ENCODE peak calls at places on chromosomes 13 and 19, in five cellular contexts. C is tibial artery, G is heart right ventricle, A is pancreas, F is fibroblast of the aortic adventitia. Y is an unnamed sample.

GRCh38 chr13:29810898-29811297 is 39.5 kb downstream of the UBL3 start:
- DNase-seq in C (no peak), G (no peak), A (no peak), F (no peak), Y (no peak)

GRCh38 chr13:30737511-30738342 is 2.4 kb downstream of the ALOX5AP start:
- DNase-seq in C (no peak), G (no peak), A (no peak), F (no peak), Y (no peak)

GRCh38 chr19:57701625-57702024 is 7.4 kb downstream of the ZNF154 start:
- DNase-seq in C (no peak), G (no peak), A (no peak), F (no peak), Y (no peak)

GRCh38 chr19:48480151-48480475 is 10.9 kb downstream of the CYTH2 start:
- DNase-seq in C (peak), G (peak), A (no peak), F (peak), Y (no peak)

GRCh38 chr13:113454936-113455335 is 1.6 kb upstream of the ADPRHL1 start:
- DNase-seq in C (no peak), G (no peak), A (no peak), F (no peak), Y (no peak)

GRCh38 chr13:46542833-46543232 is 10.1 kb upstream of the LRCH1 start:
- DNase-seq in C (no peak), G (no peak), A (no peak), F (no peak), Y (no peak)

GRCh38 chr19:17847538-17848366 is at the start of gene JAK3:
- DNase-seq in C (no peak), G (peak), A (no peak), F (peak), Y (no peak)

GRCh38 chr13:79393564-79394249 is 12.3 kb downstream of the RBM26 start:
- DNase-seq in C (no peak), G (no peak), A (no peak), F (no peak), Y (peak)

GRCh38 chr13:105982219-105982618 is 553.2 kb downstream of the EFNB2 start:
- DNase-seq in C (no peak), G (no peak), A (no peak), F (no peak), Y (no peak)

GRCh38 chr13:31947105-31947504 is 84.5 kb upstream of the FRY start:
- DNase-seq in C (no peak), G (no peak), A (no peak), F (no peak), Y (no peak)

GRCh38 chr19:21586341-21587116 is 81.1 kb downstream of the ZNF429 start:
- DNase-seq in C (no peak), G (no peak), A (peak), F (no peak), Y (no peak)

GRCh38 chr13:54210397-54211050 is 1181.9 kb downstream of the OLFM4 start:
- DNase-seq in C (no peak), G (no peak), A (no peak), F (no peak), Y (no peak)

GRCh38 chr19:29671393-29672076 is 6.3 kb downstream of the PLEKHF1 start:
- DNase-seq in C (peak), G (peak), A (no peak), F (peak), Y (no peak)

GRCh38 chr13:93230466-93230865 is 3.9 kb downstream of the GPC6 start:
- DNase-seq in C (no peak), G (no peak), A (no peak), F (peak), Y (no peak)

GRCh38 chr13:100536643-100537180 is 51.9 kb downstream of the GGACT start:
- DNase-seq in C (no peak), G (no peak), A (no peak), F (no peak), Y (no peak)

GRCh38 chr19:11642902-11643301 is 45.6 kb downstream of the ZNF627 start:
- DNase-seq in C (no peak), G (no peak), A (no peak), F (no peak), Y (no peak)

GRCh38 chr19:42762782-42763181 is 2.7 kb downstream of the PSG8 start:
- DNase-seq in C (no peak), G (no peak), A (no peak), F (peak), Y (no peak)

GRCh38 chr19:35013820-35014754 is 14.0 kb downstream of the GRAMD1A start:
- DNase-seq in C (no peak), G (no peak), A (peak), F (no peak), Y (no peak)

GRCh38 chr19:33670398-33670797 is 48.6 kb downstream of the CHST8 start:
- DNase-seq in C (no peak), G (no peak), A (no peak), F (no peak), Y (no peak)

GRCh38 chr13:46676378-46676725 is 120.6 kb downstream of the ESD start:
- DNase-seq in C (no peak), G (no peak), A (no peak), F (no peak), Y (no peak)

GRCh38 chr13:75566658-75567057 is 17.1 kb downstream of the UCHL3 start:
- DNase-seq in C (no peak), G (no peak), A (no peak), F (peak), Y (peak)

GRCh38 chr13:114281351-114282142 is at the start of gene UPF3A:
- DNase-seq in C (peak), G (peak), A (peak), F (peak), Y (peak)

GRCh38 chr13:51959773-51960172 is 51.5 kb downstream of the ATP7B start:
- DNase-seq in C (no peak), G (no peak), A (no peak), F (no peak), Y (no peak)

GRCh38 chr13:79448413-79448812 is 32.5 kb upstream of the NDFIP2 start:
- DNase-seq in C (no peak), G (no peak), A (no peak), F (no peak), Y (no peak)

DNA sequence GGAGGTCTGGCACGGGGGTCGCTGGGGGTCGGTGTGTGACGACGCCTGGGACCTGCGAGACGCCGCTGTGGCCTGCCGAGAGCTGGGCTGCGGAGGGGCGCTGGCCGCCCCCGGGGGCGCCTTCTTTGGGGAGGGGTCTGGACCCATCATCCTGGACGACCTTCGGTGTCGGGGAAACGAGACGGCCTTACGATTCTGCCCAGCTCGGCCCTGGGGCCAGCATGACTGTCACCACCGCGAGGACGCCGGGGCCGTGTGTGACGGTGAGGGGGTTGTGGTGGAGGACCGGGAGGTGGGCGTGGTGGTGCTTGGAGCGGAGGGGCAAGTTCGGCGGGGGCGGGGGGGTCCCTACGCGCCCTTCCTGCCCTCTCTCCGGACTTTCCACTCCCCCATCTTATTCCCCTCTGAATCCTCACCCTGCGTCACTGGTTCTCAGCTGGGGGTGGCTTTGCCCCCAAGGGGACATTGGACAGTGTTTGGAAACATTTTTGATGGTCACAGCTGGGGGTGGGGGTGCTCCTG is 5.5 kb downstream of the SSC5D start:
- DNase-seq in C (no peak), G (no peak), A (no peak), F (no peak), Y (no peak)
- H3K4me3 ChIP-seq in C (peak), G (peak), A (no peak), F (peak), Y (no peak)

GRCh38 chr13:20990910-20991525 is 70.4 kb downstream of the LATS2 start:
- DNase-seq in C (no peak), G (no peak), A (no peak), F (no peak), Y (no peak)
- TF ChIP-seq CTCF in C (no peak), G (no peak), A (no peak), F (no peak), Y (no peak)

GRCh38 chr19:4369888-4370260 is 26.5 kb downstream of the MPND start:
- DNase-seq in C (peak), G (no peak), A (no peak), F (no peak), Y (no peak)
- H3K4me3 ChIP-seq in C (no peak), G (peak), A (no peak), F (no peak), Y (no peak)

GRCh38 chr19:54138777-54139256 is 1.3 kb downstream of the CNOT3 start:
- DNase-seq in C (no peak), G (no peak), A (no peak), F (no peak), Y (no peak)

GRCh38 chr19:54136864-54137113 is 773 bp upstream of the CNOT3 start:
- DNase-seq in C (no peak), G (no peak), A (no peak), F (no peak), Y (no peak)

GRCh38 chr19:54136086-54136863 is 1.3 kb upstream of the CNOT3 start:
- DNase-seq in C (no peak), G (no peak), A (no peak), F (peak), Y (no peak)

GRCh38 chr19:54137114-54137912 is at the start of gene CNOT3:
- DNase-seq in C (peak), G (peak), A (peak), F (peak), Y (peak)

GRCh38 chr19:54137913-54138776 is 583 bp downstream of the CNOT3 start:
- DNase-seq in C (no peak), G (no peak), A (no peak), F (no peak), Y (no peak)
- TF ChIP-seq CTCF in C (no peak), G (peak), A (no peak), F (peak), Y (no peak)

DNA sequence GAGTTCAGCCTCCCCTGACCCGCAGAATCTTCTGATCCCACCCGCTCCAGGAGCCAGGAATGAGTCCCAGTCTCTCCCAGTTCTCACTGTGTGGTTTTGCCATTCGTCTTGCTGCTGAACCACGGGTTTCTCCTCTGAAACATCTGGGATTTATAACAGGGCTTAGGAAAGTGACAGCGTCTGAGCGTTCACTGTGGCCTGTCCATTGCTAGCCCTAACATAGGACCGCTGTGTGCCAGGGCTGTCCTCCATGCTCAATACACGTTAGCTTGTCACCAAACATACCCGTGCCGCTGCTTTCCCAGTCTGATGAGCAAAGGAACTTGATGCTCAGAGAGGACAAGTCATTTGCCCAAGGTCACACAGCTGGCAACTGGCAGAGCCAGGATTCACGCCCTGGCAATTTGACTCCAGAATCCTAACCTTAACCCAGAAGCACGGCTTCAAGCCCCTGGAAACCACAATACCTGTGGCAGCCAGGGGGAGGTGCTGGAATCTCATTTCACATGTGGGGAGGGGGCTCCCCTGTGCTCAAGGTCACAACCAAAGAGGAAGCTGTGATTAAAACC is 1.1 kb upstream of the APOE start:
- DNase-seq in C (no peak), G (no peak), A (no peak), F (no peak), Y (no peak)
- H3K4me3 ChIP-seq in C (no peak), G (no peak), A (no peak), F (no peak), Y (no peak)

DNA sequence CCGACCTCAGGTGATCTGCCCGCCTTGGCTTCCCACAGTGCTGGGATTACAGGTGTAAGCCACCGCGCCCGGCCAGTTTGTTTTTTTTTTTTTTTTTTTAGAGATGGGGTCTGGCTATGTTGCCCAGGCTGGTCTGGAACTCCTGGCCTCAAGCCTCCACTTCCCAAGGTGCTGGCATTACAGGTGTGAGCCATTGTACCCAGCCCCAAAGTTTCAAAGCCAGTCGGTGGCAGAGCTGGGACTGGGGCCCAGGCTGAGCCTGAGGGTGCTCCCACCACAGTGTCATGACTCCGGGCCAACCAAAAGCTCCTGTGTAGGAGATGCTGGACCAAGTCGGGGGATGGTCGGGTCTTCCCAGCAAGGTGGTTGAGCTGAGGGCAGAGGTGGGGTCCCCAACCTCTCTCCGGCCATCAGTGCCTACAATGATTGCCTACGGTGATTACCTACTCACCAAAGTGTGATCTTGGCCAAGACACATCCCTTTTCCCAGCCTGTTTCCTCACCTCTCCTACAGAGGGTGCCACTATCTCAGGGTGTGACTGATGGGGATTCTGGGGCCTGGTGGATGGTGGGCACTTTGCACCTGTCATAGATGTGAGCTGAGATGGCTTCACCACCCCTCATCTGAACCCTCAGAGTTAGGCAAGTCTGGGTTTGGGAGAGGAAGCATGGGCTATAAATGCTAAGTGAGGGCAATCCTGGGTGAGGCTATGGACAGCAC is 5.9 kb upstream of the SAMD1 start:
- DNase-seq in C (no peak), G (no peak), A (no peak), F (no peak), Y (no peak)
- TF ChIP-seq CTCF in C (no peak), G (peak), A (no peak), F (no peak), Y (no peak)

DNA sequence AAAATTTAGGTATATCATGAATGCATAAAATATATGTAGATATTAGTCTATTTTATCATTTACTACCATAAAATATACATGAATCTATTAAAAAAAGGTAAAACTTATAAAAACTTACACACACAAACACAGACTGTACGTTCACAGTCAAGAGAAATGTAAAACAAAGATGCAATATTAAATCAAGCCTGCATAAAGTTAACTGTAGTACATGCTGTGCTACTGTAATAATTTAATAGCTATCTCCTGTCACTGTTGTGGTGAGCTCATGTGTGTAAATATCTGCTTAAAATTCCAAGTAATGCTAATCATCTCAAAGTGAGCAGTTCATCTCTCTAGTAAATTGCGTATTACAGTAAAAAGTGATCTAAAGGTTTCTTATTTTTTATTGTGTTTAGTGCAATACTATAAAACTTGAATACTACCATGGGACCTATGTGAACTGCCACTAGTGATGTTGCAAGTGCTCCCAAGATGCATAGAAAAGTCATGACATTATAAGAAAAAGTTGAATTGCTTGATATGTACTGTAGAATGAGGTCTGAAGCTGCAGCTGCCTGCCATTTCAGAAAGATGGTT is 762 bp upstream of the ZNF233 start:
- DNase-seq in C (no peak), G (no peak), A (no peak), F (no peak), Y (peak)
- H3K4me3 ChIP-seq in C (no peak), G (peak), A (no peak), F (no peak), Y (peak)

GRCh38 chr19:47228168-47228936 is 2.6 kb downstream of the BBC3 start:
- DNase-seq in C (peak), G (no peak), A (peak), F (peak), Y (no peak)

GRCh38 chr19:47227347-47228167 is 3.4 kb downstream of the BBC3 start:
- DNase-seq in C (peak), G (peak), A (peak), F (peak), Y (no peak)

GRCh38 chr19:47226426-47227346 is 4.3 kb downstream of the BBC3 start:
- DNase-seq in C (peak), G (peak), A (peak), F (peak), Y (no peak)

GRCh38 chr19:47228937-47229673 is 1.9 kb downstream of the BBC3 start:
- DNase-seq in C (peak), G (no peak), A (no peak), F (peak), Y (no peak)

GRCh38 chr19:47225746-47226425 is 5.1 kb downstream of the BBC3 start:
- DNase-seq in C (peak), G (peak), A (peak), F (peak), Y (no peak)
- TF ChIP-seq CTCF in C (peak), G (peak), A (peak), F (peak), Y (peak)

GRCh38 chr19:4539697-4540581 is at the start of gene LRG1:
- DNase-seq in C (no peak), G (peak), A (peak), F (no peak), Y (no peak)
- H3K4me3 ChIP-seq in C (no peak), G (peak), A (peak), F (no peak), Y (peak)

Y was measured in LNCaP clone FGC.